ENCODE peak calls at places on chromosomes 3 and 15, in ten cellular contexts. I is left lung, M is cardiac muscle cell, X is psoas muscle, U is thoracic aorta, B is IMR-90, G is PC-9, L is astrocyte of the spinal cord, F is fibroblast of mammary gland, A is uterus. V is an unnamed sample.

GRCh38 chr3:179451335-179452165 is at the start of gene GNB4:
- DNase-seq in X (peak), A (peak), G (peak), L (peak), U (peak), I (peak), M (peak), B (peak), F (peak), V (peak)

GRCh38 chr15:60787737-60788513 is 309.0 kb upstream of the ICE2 start:
- DNase-seq in U (no peak), L (no peak), F (peak), M (no peak), B (no peak), I (no peak), A (no peak), G (no peak), X (no peak), V (no peak)

GRCh38 chr15:58793862-58794261 is 22.8 kb downstream of the MINDY2 start:
- DNase-seq in L (no peak), G (peak), X (no peak), A (no peak), B (no peak), I (no peak), F (no peak), M (peak), U (no peak), V (no peak)

GRCh38 chr3:127158614-127159221 is 34.2 kb upstream of the PRR23E start:
- DNase-seq in F (no peak), L (peak), B (no peak), I (peak), G (peak), M (peak), A (no peak), U (no peak), X (peak), V (no peak)

GRCh38 chr3:178353292-178353814 is 182.9 kb upstream of the KCNMB2 start:
- DNase-seq in A (no peak), B (peak), G (no peak), U (no peak), X (no peak), L (peak), F (peak), M (peak), I (no peak), V (no peak)

GRCh38 chr3:180913582-180914404 is 1.3 kb downstream of the FXR1 start:
- DNase-seq in U (no peak), I (no peak), X (no peak), L (no peak), B (peak), M (peak), A (no peak), F (peak), G (no peak), V (no peak)

GRCh38 chr3:194405756-194406155 is 6.7 kb upstream of the GP5 start:
- DNase-seq in G (no peak), L (no peak), F (no peak), A (no peak), M (no peak), B (peak), I (no peak), X (no peak), U (no peak), V (no peak)

GRCh38 chr15:80640546-80641121 is 54.5 kb upstream of the ABHD17C start:
- DNase-seq in X (no peak), I (no peak), L (no peak), B (no peak), A (no peak), F (peak), M (no peak), G (no peak), U (no peak), V (no peak)

GRCh38 chr3:149058199-149058598 is 28.1 kb downstream of the HLTF start:
- DNase-seq in L (no peak), I (no peak), F (no peak), B (no peak), U (no peak), A (no peak), M (no peak), G (no peak), X (no peak), V (no peak)

GRCh38 chr3:136753112-136753939 is 1.1 kb upstream of the STAG1 start:
- DNase-seq in M (no peak), F (peak), X (no peak), L (no peak), B (no peak), I (no peak), A (no peak), G (no peak), U (no peak), V (no peak)

GRCh38 chr3:136752327-136753111 is at the start of gene STAG1:
- DNase-seq in A (peak), M (peak), L (peak), F (peak), G (peak), B (peak), I (peak), X (peak), U (peak), V (peak)

GRCh38 chr3:136751259-136752045 is 726 bp downstream of the STAG1 start:
- DNase-seq in G (peak), F (peak), U (peak), M (peak), L (peak), B (peak), A (peak), I (peak), X (peak), V (peak)

GRCh38 chr3:136750922-136751258 is 1.3 kb downstream of the STAG1 start:
- DNase-seq in B (peak), L (peak), G (no peak), A (no peak), U (no peak), F (peak), M (peak), I (no peak), X (no peak), V (no peak)

GRCh38 chr3:136752046-136752326 is 192 bp downstream of the STAG1 start:
- DNase-seq in U (no peak), L (no peak), B (no peak), A (no peak), X (no peak), F (no peak), G (no peak), I (no peak), M (no peak), V (no peak)
- H3K4me3 ChIP-seq in U (peak), L (peak), B (peak), A (peak), X (peak), F (peak), G (peak), I (peak), M (peak), V (peak)

GRCh38 chr3:195806916-195807231 is 4.9 kb downstream of the MUC4 start:
- DNase-seq in I (no peak), U (no peak), B (no peak), F (no peak), G (no peak), X (no peak), A (no peak), L (no peak), M (no peak), V (no peak)
- H3K4me3 ChIP-seq in I (no peak), U (no peak), B (no peak), F (no peak), G (no peak), X (no peak), A (no peak), L (no peak), M (no peak), V (no peak)

DNA sequence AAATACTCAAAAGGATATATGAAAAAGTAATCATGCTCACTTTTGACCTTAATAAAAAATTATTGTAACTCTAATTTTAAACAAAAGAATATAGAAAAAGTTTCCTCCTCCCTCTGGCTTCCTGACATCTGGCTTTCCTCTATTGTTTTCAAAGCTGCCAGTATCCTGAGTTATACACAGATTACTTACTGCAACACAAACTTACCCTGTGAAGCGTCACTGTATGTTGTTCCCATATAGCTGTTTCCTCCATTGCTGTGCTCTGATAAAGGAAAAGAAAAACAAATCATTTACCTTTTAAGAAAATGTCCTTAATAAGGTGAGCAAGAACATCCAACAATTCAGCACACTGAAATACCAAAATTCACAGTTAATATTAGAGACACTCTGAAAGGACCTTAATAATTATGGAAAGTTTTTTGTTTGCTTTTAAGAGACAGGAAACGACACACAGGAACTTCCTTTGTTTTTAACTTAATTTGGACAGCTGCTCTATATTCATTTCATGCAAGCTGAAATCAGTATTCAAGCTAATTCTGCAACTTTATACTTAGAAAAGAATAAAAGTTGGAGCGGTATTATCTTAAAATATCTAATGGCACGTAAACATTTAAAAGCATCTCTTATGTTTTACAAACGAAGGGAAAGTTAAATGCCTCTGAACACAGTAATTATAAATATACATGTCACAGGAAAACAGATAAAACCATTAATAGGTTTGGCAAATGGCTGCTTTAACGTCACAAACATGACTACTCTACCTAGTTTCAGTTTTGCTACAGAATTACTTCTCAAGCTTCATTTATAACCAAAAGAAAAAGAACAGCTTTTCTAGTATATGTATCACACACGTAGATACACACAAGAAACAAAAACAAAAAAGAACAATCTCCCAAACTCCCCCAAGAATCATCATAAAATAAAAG is 21.6 kb downstream of the TJP1 start:
- DNase-seq in B (no peak), A (no peak), L (no peak), X (no peak), F (no peak), U (no peak), I (no peak), M (peak), G (no peak), V (no peak)
- H3K4me3 ChIP-seq in B (no peak), A (no peak), L (no peak), X (peak), F (no peak), U (no peak), I (peak), M (no peak), G (no peak), V (no peak)

GRCh38 chr15:90934256-90934948 is 683 bp upstream of the UNC45A start:
- DNase-seq in I (peak), M (peak), B (peak), X (peak), G (peak), U (no peak), A (peak), L (peak), F (peak), V (peak)

GRCh38 chr15:90930861-90931629 is 1.3 kb downstream of the HDDC3 start:
- DNase-seq in M (no peak), F (peak), G (no peak), I (no peak), L (no peak), U (no peak), B (no peak), A (no peak), X (peak), V (no peak)

GRCh38 chr15:90931737-90932659 is at the start of gene HDDC3:
- DNase-seq in M (peak), F (peak), L (peak), B (peak), A (peak), I (peak), G (peak), U (peak), X (peak), V (peak)

GRCh38 chr15:90933310-90933709 is 961 bp upstream of the HDDC3 start:
- DNase-seq in B (no peak), I (no peak), M (no peak), G (no peak), U (no peak), F (no peak), X (peak), A (no peak), L (no peak), V (no peak)

GRCh38 chr15:90932660-90932991 is 277 bp upstream of the HDDC3 start:
- DNase-seq in A (no peak), X (no peak), G (no peak), F (no peak), B (no peak), L (no peak), U (no peak), M (no peak), I (no peak), V (no peak)
- H3K4me3 ChIP-seq in A (peak), X (peak), G (peak), F (no peak), B (no peak), L (peak), U (peak), M (peak), I (peak), V (peak)

GRCh38 chr15:66251790-66252355 is 1.7 kb downstream of the MEGF11 start:
- DNase-seq in G (no peak), U (no peak), F (no peak), X (no peak), B (no peak), A (no peak), M (no peak), L (no peak), I (no peak), V (no peak)
- H3K4me3 ChIP-seq in G (no peak), U (peak), F (no peak), X (peak), B (no peak), A (no peak), M (peak), L (no peak), I (peak), V (peak)

DNA sequence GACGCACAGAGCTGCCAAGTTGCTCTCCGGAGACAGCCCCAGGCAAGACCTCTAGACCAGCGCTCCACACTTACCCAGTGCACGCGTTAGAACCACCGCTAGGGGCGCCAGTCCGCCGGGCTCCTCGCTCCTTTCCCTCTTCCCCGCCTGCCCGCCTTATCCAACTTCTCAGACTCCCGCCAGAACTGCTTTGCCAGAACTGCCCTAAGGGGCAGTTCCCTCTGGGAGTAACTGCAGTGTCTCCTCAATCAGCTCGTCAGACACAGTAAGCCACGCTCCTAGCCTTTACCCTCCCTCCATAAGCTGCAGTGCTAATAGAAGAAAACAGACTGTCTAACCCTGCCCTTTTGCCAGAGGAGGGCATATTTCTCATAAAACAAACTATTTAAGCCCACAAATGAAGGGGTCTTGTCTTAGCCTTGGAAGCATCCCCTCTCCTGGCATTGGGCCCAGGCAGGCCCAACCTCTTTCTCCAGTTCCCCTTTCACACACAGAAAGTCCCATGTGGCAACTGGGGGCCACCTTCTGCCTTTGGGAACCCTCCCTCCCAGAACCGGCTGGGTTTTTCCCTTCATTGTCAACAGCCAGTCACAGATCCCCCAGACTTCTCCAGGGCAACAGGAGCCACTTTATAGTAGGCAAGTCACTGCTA is 3.7 kb downstream of the BMF start:
- DNase-seq in F (peak), A (peak), B (peak), X (peak), U (peak), L (peak), I (peak), M (peak), G (peak), V (peak)
- H3K4me3 ChIP-seq in F (no peak), A (no peak), B (no peak), X (peak), U (peak), L (no peak), I (peak), M (no peak), G (no peak), V (no peak)

GRCh38 chr15:92618121-92618520 is 37.5 kb downstream of the FAM174B start:
- DNase-seq in X (no peak), L (no peak), A (no peak), F (no peak), B (no peak), U (no peak), M (no peak), G (no peak), I (no peak), V (no peak)
- H3K4me3 ChIP-seq in X (no peak), L (no peak), A (no peak), F (no peak), B (no peak), U (no peak), M (no peak), G (no peak), I (no peak), V (no peak)

V was measured in tibial nerve.